ENCODE peak calls at places on chromosome 22, in nine cellular contexts. Q is heart left ventricle; Y is left ventricle myocardium inferior; T is stimulated activated CD4-positive, alpha-beta T cell treated with anti-CD3 and anti-CD28 coated beads, Interleukin-1b, Interleukin-23, amount 100 ng/mL, for 4 hours; R is EL; V is activated CD4-positive, alpha-beta T cell treated with anti-CD3 and anti-CD28 coated beads, Interleukin-2, amount 50 U/mL, for 48 hours; L is effector CD4-positive, alpha-beta T cell; I is ACHN; D is activated CD8-positive, alpha-beta T cell treated with anti-CD3 and anti-CD28 coated beads, Interleukin-2, amount 10 ng/mL, durations not matched to agents 7 days and 5 days. O is an unnamed sample.
A peak's percentile ranks its signal among the peaks of the same experiment; 100 is the strongest.

GRCh38 chr22:26597026-26597425 is 7.1 kb upstream of the TPST2 start:
- DNase-seq in Q (no peak), Y (no peak), T (no peak), R (no peak), V (no peak), L (no peak), I (no peak), D (peak; percentile 60), O (peak; percentile 95)

GRCh38 chr22:19972652-19973550 is 31.3 kb upstream of the TXNRD2 start:
- DNase-seq in Q (no peak), Y (no peak), T (no peak), R (no peak), V (no peak), L (no peak), I (no peak), D (no peak), O (no peak)

GRCh38 chr22:37267128-37267587 is 15.2 kb upstream of the CYTH4 start:
- DNase-seq in Q (peak; percentile 43), Y (peak; percentile 42), T (peak; percentile 67), R (peak; percentile 44), V (peak; percentile 77), L (peak; percentile 58), I (peak; percentile 42), D (peak; percentile 79), O (no peak)

GRCh38 chr22:36963302-36963701 is 49.9 kb downstream of the CSF2RB start:
- DNase-seq in Q (no peak), Y (no peak), T (no peak), R (no peak), V (no peak), L (no peak), I (no peak), D (no peak), O (no peak)

GRCh38 chr22:32050678-32051515 is 7.8 kb downstream of the SLC5A1 start:
- DNase-seq in Q (peak; percentile 50), Y (no peak), T (peak; percentile 23), R (peak; percentile 80), V (peak; percentile 84), L (no peak), I (peak; percentile 73), D (peak; percentile 62), O (peak; percentile 74)

GRCh38 chr22:19723990-19724827 is 870 bp downstream of the GP1BB start:
- DNase-seq in Q (no peak), Y (no peak), T (no peak), R (no peak), V (peak; percentile 52), L (no peak), I (peak; percentile 61), D (peak; percentile 38), O (no peak)

GRCh38 chr22:47367107-47367690 is 604.7 kb downstream of the TBC1D22A start:
- DNase-seq in Q (no peak), Y (no peak), T (no peak), R (no peak), V (no peak), L (no peak), I (no peak), D (no peak), O (no peak)

GRCh38 chr22:44426981-44427380 is 71.1 kb downstream of the RTL6 start:
- DNase-seq in Q (no peak), Y (no peak), T (no peak), R (no peak), V (no peak), L (no peak), I (no peak), D (no peak), O (no peak)